ENCODE peak calls at places on chromosomes 7 and 10, in ten cellular contexts. One of them, this sample, is unnamed.

GRCh38 chr7:95295399-95295798 is 28.9 kb downstream of the PON1 start:
- DNase-seq in WTC11: no peak
- DNase-seq in K562: no peak
- DNase-seq in choroid plexus epithelial cell: no peak
- DNase-seq in Calu3: no peak
- DNase-seq in AG04449: no peak
- DNase-seq in neural crest cell: no peak
- DNase-seq in AG04450: no peak
- DNase-seq in endothelial cell: no peak
- DNase-seq in sigmoid colon: no peak
- DNase-seq in this sample: no peak

GRCh38 chr7:154252046-154252445 is 199.8 kb downstream of the DPP6 start:
- DNase-seq in neural crest cell: no peak
- DNase-seq in choroid plexus epithelial cell: no peak
- DNase-seq in AG04449: no peak
- DNase-seq in WTC11: no peak
- DNase-seq in K562: no peak
- DNase-seq in Calu3: no peak
- DNase-seq in sigmoid colon: no peak
- DNase-seq in AG04450: no peak
- DNase-seq in endothelial cell: no peak
- DNase-seq in this sample: no peak

GRCh38 chr10:113036636-113037035 is 86.6 kb downstream of the TCF7L2 start:
- DNase-seq in K562: no peak
- DNase-seq in AG04449: no peak
- DNase-seq in AG04450: no peak
- DNase-seq in neural crest cell: no peak
- DNase-seq in Calu3: no peak
- DNase-seq in choroid plexus epithelial cell: no peak
- DNase-seq in sigmoid colon: no peak
- DNase-seq in WTC11: no peak
- DNase-seq in endothelial cell: no peak
- DNase-seq in this sample: no peak

GRCh38 chr7:43249808-43250145 is 137.3 kb downstream of the HECW1 start:
- DNase-seq in AG04450: no peak
- DNase-seq in AG04449: no peak
- DNase-seq in K562: no peak
- DNase-seq in choroid plexus epithelial cell: peak; percentile 54
- DNase-seq in endothelial cell: no peak
- DNase-seq in sigmoid colon: no peak
- DNase-seq in WTC11: no peak
- DNase-seq in neural crest cell: no peak
- DNase-seq in Calu3: no peak
- DNase-seq in this sample: no peak

GRCh38 chr10:89921422-89921821 is 220.0 kb downstream of the KIF20B start:
- DNase-seq in AG04450: no peak
- DNase-seq in neural crest cell: no peak
- DNase-seq in endothelial cell: no peak
- DNase-seq in AG04449: no peak
- DNase-seq in Calu3: peak; percentile 43
- DNase-seq in WTC11: no peak
- DNase-seq in K562: no peak
- DNase-seq in choroid plexus epithelial cell: peak; percentile 3
- DNase-seq in sigmoid colon: no peak
- DNase-seq in this sample: no peak

GRCh38 chr10:58570307-58570723 is 57.6 kb downstream of the BICC1 start:
- DNase-seq in K562: no peak
- DNase-seq in Calu3: no peak
- DNase-seq in choroid plexus epithelial cell: peak; percentile 54
- DNase-seq in AG04450: no peak
- DNase-seq in WTC11: no peak
- DNase-seq in sigmoid colon: no peak
- DNase-seq in AG04449: no peak
- DNase-seq in neural crest cell: no peak
- DNase-seq in endothelial cell: no peak
- DNase-seq in this sample: no peak

GRCh38 chr10:7315906-7316305 is 94.9 kb downstream of the SFMBT2 start:
- DNase-seq in sigmoid colon: no peak
- DNase-seq in Calu3: no peak
- DNase-seq in WTC11: no peak
- DNase-seq in AG04450: no peak
- DNase-seq in endothelial cell: no peak
- DNase-seq in K562: no peak
- DNase-seq in AG04449: no peak
- DNase-seq in neural crest cell: no peak
- DNase-seq in choroid plexus epithelial cell: no peak
- DNase-seq in this sample: no peak

GRCh38 chr7:51016546-51016945 is 233.8 kb upstream of the GRB10 start:
- DNase-seq in sigmoid colon: no peak
- DNase-seq in Calu3: no peak
- DNase-seq in neural crest cell: no peak
- DNase-seq in endothelial cell: no peak
- DNase-seq in AG04450: no peak
- DNase-seq in choroid plexus epithelial cell: no peak
- DNase-seq in AG04449: no peak
- DNase-seq in K562: no peak
- DNase-seq in WTC11: no peak
- DNase-seq in this sample: no peak

GRCh38 chr10:117476281-117476680 is 66.3 kb upstream of the EMX2 start:
- DNase-seq in sigmoid colon: no peak
- DNase-seq in Calu3: no peak
- DNase-seq in AG04450: no peak
- DNase-seq in WTC11: no peak
- DNase-seq in AG04449: no peak
- DNase-seq in choroid plexus epithelial cell: no peak
- DNase-seq in neural crest cell: no peak
- DNase-seq in endothelial cell: no peak
- DNase-seq in K562: no peak
- DNase-seq in this sample: no peak

GRCh38 chr10:117477961-117478670 is 64.4 kb upstream of the EMX2 start:
- DNase-seq in Calu3: no peak
- DNase-seq in choroid plexus epithelial cell: peak; percentile 85
- DNase-seq in AG04450: no peak
- DNase-seq in sigmoid colon: no peak
- DNase-seq in AG04449: peak; percentile 82
- DNase-seq in K562: peak; percentile 17
- DNase-seq in neural crest cell: no peak
- DNase-seq in WTC11: no peak
- DNase-seq in endothelial cell: no peak
- DNase-seq in this sample: no peak

GRCh38 chr10:117480097-117480496 is 62.4 kb upstream of the EMX2 start:
- DNase-seq in K562: no peak
- DNase-seq in WTC11: no peak
- DNase-seq in AG04449: no peak
- DNase-seq in choroid plexus epithelial cell: no peak
- DNase-seq in endothelial cell: no peak
- DNase-seq in sigmoid colon: no peak
- DNase-seq in AG04450: no peak
- DNase-seq in neural crest cell: no peak
- DNase-seq in Calu3: no peak
- DNase-seq in this sample: no peak

GRCh38 chr10:117477241-117477947 is 65.2 kb upstream of the EMX2 start:
- DNase-seq in endothelial cell: no peak
- DNase-seq in WTC11: no peak
- DNase-seq in K562: no peak
- DNase-seq in Calu3: no peak
- DNase-seq in AG04449: no peak
- DNase-seq in neural crest cell: no peak
- DNase-seq in choroid plexus epithelial cell: no peak
- DNase-seq in sigmoid colon: peak; percentile 84
- DNase-seq in AG04450: no peak
- DNase-seq in this sample: no peak

DNA sequence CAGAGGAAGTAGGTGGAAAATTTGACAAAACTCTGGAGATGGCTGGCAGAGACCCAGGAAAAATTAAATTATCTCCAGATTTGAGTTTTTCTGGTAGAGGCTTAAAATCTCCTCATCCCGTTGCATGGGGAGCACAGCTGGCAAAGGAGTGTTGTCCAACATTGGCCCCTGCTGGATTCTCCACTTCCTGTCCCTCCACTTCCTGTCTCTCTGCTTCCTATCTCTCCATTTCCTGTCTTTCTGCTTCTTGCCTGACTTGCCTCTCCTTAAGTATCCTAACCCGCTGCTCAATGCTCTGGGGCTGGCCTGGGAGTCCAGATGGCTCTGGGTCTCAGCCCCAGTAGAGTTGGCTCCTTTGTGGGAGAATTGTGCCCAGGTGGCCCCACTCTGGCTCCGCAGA is 65.8 kb upstream of the EMX2 start:
- DNase-seq in Calu3: no peak
- DNase-seq in K562: no peak
- DNase-seq in choroid plexus epithelial cell: no peak
- DNase-seq in WTC11: no peak
- DNase-seq in endothelial cell: no peak
- DNase-seq in sigmoid colon: peak; percentile 69
- DNase-seq in AG04450: no peak
- DNase-seq in AG04449: no peak
- DNase-seq in neural crest cell: no peak
- DNase-seq in this sample: no peak
- TF ChIP-seq CTCF in Calu3: no peak
- TF ChIP-seq CTCF in K562: no peak
- TF ChIP-seq CTCF in choroid plexus epithelial cell: no peak
- TF ChIP-seq CTCF in WTC11: no peak
- TF ChIP-seq CTCF in endothelial cell: no peak
- TF ChIP-seq CTCF in sigmoid colon: no peak
- TF ChIP-seq CTCF in AG04450: no peak
- TF ChIP-seq CTCF in AG04449: no peak
- TF ChIP-seq CTCF in neural crest cell: no peak
- TF ChIP-seq CTCF in this sample: no peak

GRCh38 chr10:132163278-132163765 is 23.4 kb upstream of the DPYSL4 start:
- DNase-seq in AG04450: no peak
- DNase-seq in neural crest cell: peak; percentile 45
- DNase-seq in Calu3: peak; percentile 54
- DNase-seq in WTC11: peak; percentile 88
- DNase-seq in AG04449: no peak
- DNase-seq in choroid plexus epithelial cell: no peak
- DNase-seq in endothelial cell: peak; percentile 59
- DNase-seq in K562: peak; percentile 73
- DNase-seq in sigmoid colon: no peak
- DNase-seq in this sample: peak; percentile 46

GRCh38 chr10:132164801-132165278 is 21.9 kb upstream of the DPYSL4 start:
- DNase-seq in K562: peak; percentile 16
- DNase-seq in WTC11: no peak
- DNase-seq in AG04450: no peak
- DNase-seq in neural crest cell: no peak
- DNase-seq in sigmoid colon: no peak
- DNase-seq in choroid plexus epithelial cell: no peak
- DNase-seq in endothelial cell: no peak
- DNase-seq in Calu3: peak; percentile 36
- DNase-seq in AG04449: no peak
- DNase-seq in this sample: no peak

GRCh38 chr10:132165416-132165980 is 21.2 kb upstream of the DPYSL4 start:
- DNase-seq in neural crest cell: no peak
- DNase-seq in AG04450: no peak
- DNase-seq in K562: no peak
- DNase-seq in choroid plexus epithelial cell: no peak
- DNase-seq in sigmoid colon: no peak
- DNase-seq in endothelial cell: no peak
- DNase-seq in Calu3: no peak
- DNase-seq in AG04449: no peak
- DNase-seq in WTC11: no peak
- DNase-seq in this sample: no peak

GRCh38 chr10:132162590-132163277 is 24.0 kb upstream of the DPYSL4 start:
- DNase-seq in choroid plexus epithelial cell: no peak
- DNase-seq in sigmoid colon: no peak
- DNase-seq in neural crest cell: no peak
- DNase-seq in K562: no peak
- DNase-seq in AG04449: no peak
- DNase-seq in AG04450: no peak
- DNase-seq in endothelial cell: no peak
- DNase-seq in Calu3: no peak
- DNase-seq in WTC11: no peak
- DNase-seq in this sample: no peak

GRCh38 chr10:132163826-132164515 is 22.8 kb upstream of the DPYSL4 start:
- DNase-seq in endothelial cell: no peak
- DNase-seq in Calu3: no peak
- DNase-seq in choroid plexus epithelial cell: no peak
- DNase-seq in WTC11: peak; percentile 4
- DNase-seq in AG04450: no peak
- DNase-seq in sigmoid colon: no peak
- DNase-seq in AG04449: no peak
- DNase-seq in neural crest cell: no peak
- DNase-seq in K562: no peak
- DNase-seq in this sample: no peak
- TF ChIP-seq CTCF in endothelial cell: peak; percentile 56
- TF ChIP-seq CTCF in Calu3: no peak
- TF ChIP-seq CTCF in choroid plexus epithelial cell: no peak
- TF ChIP-seq CTCF in WTC11: no peak
- TF ChIP-seq CTCF in AG04450: no peak
- TF ChIP-seq CTCF in sigmoid colon: no peak
- TF ChIP-seq CTCF in AG04449: no peak
- TF ChIP-seq CTCF in neural crest cell: no peak
- TF ChIP-seq CTCF in K562: no peak
- TF ChIP-seq CTCF in this sample: no peak

GRCh38 chr7:18354686-18355085 is 140.9 kb upstream of the HDAC9 start:
- DNase-seq in AG04449: no peak
- DNase-seq in WTC11: no peak
- DNase-seq in neural crest cell: no peak
- DNase-seq in choroid plexus epithelial cell: peak; percentile 17
- DNase-seq in Calu3: no peak
- DNase-seq in AG04450: no peak
- DNase-seq in sigmoid colon: no peak
- DNase-seq in endothelial cell: no peak
- DNase-seq in K562: no peak
- DNase-seq in this sample: no peak

GRCh38 chr7:18361756-18362155 is 133.8 kb upstream of the HDAC9 start:
- DNase-seq in endothelial cell: no peak
- DNase-seq in neural crest cell: no peak
- DNase-seq in Calu3: no peak
- DNase-seq in K562: no peak
- DNase-seq in AG04449: no peak
- DNase-seq in WTC11: peak; percentile 68
- DNase-seq in sigmoid colon: no peak
- DNase-seq in choroid plexus epithelial cell: peak; percentile 11
- DNase-seq in AG04450: no peak
- DNase-seq in this sample: no peak

GRCh38 chr7:18354108-18354507 is 141.4 kb upstream of the HDAC9 start:
- DNase-seq in Calu3: no peak
- DNase-seq in WTC11: no peak
- DNase-seq in AG04450: no peak
- DNase-seq in AG04449: no peak
- DNase-seq in neural crest cell: no peak
- DNase-seq in endothelial cell: no peak
- DNase-seq in K562: no peak
- DNase-seq in sigmoid colon: no peak
- DNase-seq in choroid plexus epithelial cell: no peak
- DNase-seq in this sample: no peak

GRCh38 chr7:18356195-18356645 is 139.3 kb upstream of the HDAC9 start:
- DNase-seq in choroid plexus epithelial cell: peak; percentile 53
- DNase-seq in AG04450: no peak
- DNase-seq in WTC11: no peak
- DNase-seq in Calu3: no peak
- DNase-seq in AG04449: no peak
- DNase-seq in K562: peak; percentile 12
- DNase-seq in neural crest cell: peak; percentile 6
- DNase-seq in sigmoid colon: no peak
- DNase-seq in endothelial cell: no peak
- DNase-seq in this sample: peak; percentile 31

GRCh38 chr7:18357691-18358090 is 137.9 kb upstream of the HDAC9 start:
- DNase-seq in neural crest cell: no peak
- DNase-seq in AG04449: no peak
- DNase-seq in AG04450: no peak
- DNase-seq in Calu3: no peak
- DNase-seq in K562: no peak
- DNase-seq in sigmoid colon: no peak
- DNase-seq in endothelial cell: no peak
- DNase-seq in WTC11: no peak
- DNase-seq in choroid plexus epithelial cell: peak; percentile 39
- DNase-seq in this sample: peak; percentile 9
- TF ChIP-seq CTCF in neural crest cell: peak; percentile 37
- TF ChIP-seq CTCF in AG04449: peak; percentile 5
- TF ChIP-seq CTCF in AG04450: peak; percentile 20
- TF ChIP-seq CTCF in Calu3: peak; percentile 37
- TF ChIP-seq CTCF in K562: no peak
- TF ChIP-seq CTCF in sigmoid colon: no peak
- TF ChIP-seq CTCF in endothelial cell: peak; percentile 52
- TF ChIP-seq CTCF in WTC11: no peak
- TF ChIP-seq CTCF in choroid plexus epithelial cell: peak; percentile 41
- TF ChIP-seq CTCF in this sample: no peak

DNA sequence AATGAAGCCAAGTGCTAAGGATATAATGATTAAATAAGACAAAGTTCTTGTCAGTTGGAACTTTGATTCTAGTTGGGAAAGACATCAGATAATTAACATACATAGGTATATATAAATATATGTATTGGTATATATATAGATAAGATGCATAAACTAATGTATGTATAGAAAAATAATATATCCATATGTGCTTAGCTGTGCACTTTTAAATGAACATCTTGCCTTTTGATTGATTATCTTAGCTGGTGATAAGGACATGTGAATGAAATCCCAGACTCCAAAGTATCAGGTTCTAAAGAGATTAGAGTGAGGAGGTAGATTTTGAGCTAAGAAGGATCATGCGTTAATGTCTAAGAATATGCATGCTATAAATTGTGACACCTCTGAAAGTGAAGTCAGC is 357.6 kb downstream of the GFRA1 start:
- DNase-seq in choroid plexus epithelial cell: no peak
- DNase-seq in AG04450: no peak
- DNase-seq in K562: no peak
- DNase-seq in sigmoid colon: no peak
- DNase-seq in Calu3: no peak
- DNase-seq in neural crest cell: no peak
- DNase-seq in AG04449: no peak
- DNase-seq in endothelial cell: no peak
- DNase-seq in WTC11: no peak
- DNase-seq in this sample: no peak
- TF ChIP-seq CTCF in choroid plexus epithelial cell: no peak
- TF ChIP-seq CTCF in AG04450: no peak
- TF ChIP-seq CTCF in K562: no peak
- TF ChIP-seq CTCF in sigmoid colon: no peak
- TF ChIP-seq CTCF in Calu3: no peak
- TF ChIP-seq CTCF in neural crest cell: no peak
- TF ChIP-seq CTCF in AG04449: no peak
- TF ChIP-seq CTCF in endothelial cell: no peak
- TF ChIP-seq CTCF in WTC11: no peak
- TF ChIP-seq CTCF in this sample: no peak

This sample was measured in GM10248.